ENCODE peak calls at places on chromosomes 16 and 17, in eight cellular contexts. One of them, this sample, is unnamed.

GRCh38 chr17:49969794-49970389 is 902 bp downstream of the DLX4 start:
- DNase-seq in pancreas: no peak
- DNase-seq in nephron progenitor cell: no peak
- DNase-seq in choroid plexus epithelial cell: no peak
- DNase-seq in endodermal cell: peak; percentile 65
- DNase-seq in mesothelial cell of epicardium: no peak
- DNase-seq in uterus: no peak
- DNase-seq in sigmoid colon: no peak
- DNase-seq in this sample: no peak

GRCh38 chr17:83180264-83180995 is 101.0 kb downstream of the METRNL start:
- DNase-seq in pancreas: no peak
- DNase-seq in nephron progenitor cell: peak; percentile 1
- DNase-seq in choroid plexus epithelial cell: no peak
- DNase-seq in endodermal cell: peak; percentile 37
- DNase-seq in mesothelial cell of epicardium: peak; percentile 38
- DNase-seq in uterus: no peak
- DNase-seq in sigmoid colon: peak; percentile 42
- DNase-seq in this sample: peak; percentile 59

GRCh38 chr17:83109793-83110645 is 30.6 kb downstream of the METRNL start:
- DNase-seq in pancreas: peak; percentile 83
- DNase-seq in nephron progenitor cell: no peak
- DNase-seq in choroid plexus epithelial cell: peak; percentile 90
- DNase-seq in endodermal cell: no peak
- DNase-seq in mesothelial cell of epicardium: peak; percentile 89
- DNase-seq in uterus: peak; percentile 74
- DNase-seq in sigmoid colon: peak; percentile 96
- DNase-seq in this sample: peak; percentile 97

GRCh38 chr16:8184854-8185253 is 405.5 kb downstream of the TMEM114 start:
- DNase-seq in pancreas: no peak
- DNase-seq in nephron progenitor cell: no peak
- DNase-seq in choroid plexus epithelial cell: no peak
- DNase-seq in endodermal cell: no peak
- DNase-seq in mesothelial cell of epicardium: no peak
- DNase-seq in uterus: no peak
- DNase-seq in sigmoid colon: no peak
- DNase-seq in this sample: no peak

GRCh38 chr17:69870091-69870530 is 204.9 kb upstream of the KCNJ16 start:
- DNase-seq in pancreas: no peak
- DNase-seq in nephron progenitor cell: no peak
- DNase-seq in choroid plexus epithelial cell: peak; percentile 44
- DNase-seq in endodermal cell: peak; percentile 54
- DNase-seq in mesothelial cell of epicardium: no peak
- DNase-seq in uterus: no peak
- DNase-seq in sigmoid colon: no peak
- DNase-seq in this sample: no peak

GRCh38 chr16:10862432-10862831 is 14.6 kb upstream of the CIITA start:
- DNase-seq in pancreas: peak; percentile 83
- DNase-seq in nephron progenitor cell: no peak
- DNase-seq in choroid plexus epithelial cell: peak; percentile 56
- DNase-seq in endodermal cell: no peak
- DNase-seq in mesothelial cell of epicardium: no peak
- DNase-seq in uterus: no peak
- DNase-seq in sigmoid colon: peak; percentile 78
- DNase-seq in this sample: no peak

GRCh38 chr16:75566889-75567255 is 693 bp downstream of the GABARAPL2 start:
- DNase-seq in pancreas: no peak
- DNase-seq in nephron progenitor cell: peak; percentile 56
- DNase-seq in choroid plexus epithelial cell: peak; percentile 18
- DNase-seq in endodermal cell: peak; percentile 62
- DNase-seq in mesothelial cell of epicardium: peak; percentile 46
- DNase-seq in uterus: no peak
- DNase-seq in sigmoid colon: no peak
- DNase-seq in this sample: no peak

GRCh38 chr17:19719365-19720209 is 3.2 kb upstream of the SLC47A2 start:
- DNase-seq in pancreas: peak; percentile 17
- DNase-seq in nephron progenitor cell: no peak
- DNase-seq in choroid plexus epithelial cell: no peak
- DNase-seq in endodermal cell: peak; percentile 40
- DNase-seq in mesothelial cell of epicardium: no peak
- DNase-seq in uterus: no peak
- DNase-seq in sigmoid colon: no peak
- DNase-seq in this sample: no peak

GRCh38 chr16:58507195-58507962 is 7.4 kb downstream of the NDRG4 start:
- DNase-seq in pancreas: no peak
- DNase-seq in nephron progenitor cell: no peak
- DNase-seq in choroid plexus epithelial cell: no peak
- DNase-seq in endodermal cell: peak; percentile 66
- DNase-seq in mesothelial cell of epicardium: no peak
- DNase-seq in uterus: no peak
- DNase-seq in sigmoid colon: peak; percentile 60
- DNase-seq in this sample: peak; percentile 65
- TF ChIP-seq CTCF in pancreas: no peak
- TF ChIP-seq CTCF in nephron progenitor cell: no peak
- TF ChIP-seq CTCF in choroid plexus epithelial cell: no peak
- TF ChIP-seq CTCF in endodermal cell: peak; percentile 52
- TF ChIP-seq CTCF in mesothelial cell of epicardium: no peak
- TF ChIP-seq CTCF in uterus: no peak
- TF ChIP-seq CTCF in sigmoid colon: no peak
- TF ChIP-seq CTCF in this sample: no peak

GRCh38 chr16:88300463-88300835 is 82.3 kb upstream of the ZNF469 start:
- DNase-seq in pancreas: no peak
- DNase-seq in nephron progenitor cell: no peak
- DNase-seq in choroid plexus epithelial cell: no peak
- DNase-seq in endodermal cell: no peak
- DNase-seq in mesothelial cell of epicardium: no peak
- DNase-seq in uterus: no peak
- DNase-seq in sigmoid colon: no peak
- DNase-seq in this sample: no peak
- TF ChIP-seq CTCF in pancreas: no peak
- TF ChIP-seq CTCF in nephron progenitor cell: no peak
- TF ChIP-seq CTCF in choroid plexus epithelial cell: no peak
- TF ChIP-seq CTCF in endodermal cell: no peak
- TF ChIP-seq CTCF in mesothelial cell of epicardium: no peak
- TF ChIP-seq CTCF in uterus: no peak
- TF ChIP-seq CTCF in sigmoid colon: no peak
- TF ChIP-seq CTCF in this sample: no peak

GRCh38 chr16:46482895-46483294 is 138.3 kb downstream of the SHCBP1 start:
- DNase-seq in pancreas: no peak
- DNase-seq in nephron progenitor cell: no peak
- DNase-seq in choroid plexus epithelial cell: no peak
- DNase-seq in endodermal cell: no peak
- DNase-seq in mesothelial cell of epicardium: no peak
- DNase-seq in uterus: no peak
- DNase-seq in sigmoid colon: no peak
- DNase-seq in this sample: no peak
- TF ChIP-seq CTCF in pancreas: no peak
- TF ChIP-seq CTCF in nephron progenitor cell: no peak
- TF ChIP-seq CTCF in choroid plexus epithelial cell: no peak
- TF ChIP-seq CTCF in endodermal cell: no peak
- TF ChIP-seq CTCF in mesothelial cell of epicardium: no peak
- TF ChIP-seq CTCF in uterus: no peak
- TF ChIP-seq CTCF in sigmoid colon: no peak
- TF ChIP-seq CTCF in this sample: no peak

DNA sequence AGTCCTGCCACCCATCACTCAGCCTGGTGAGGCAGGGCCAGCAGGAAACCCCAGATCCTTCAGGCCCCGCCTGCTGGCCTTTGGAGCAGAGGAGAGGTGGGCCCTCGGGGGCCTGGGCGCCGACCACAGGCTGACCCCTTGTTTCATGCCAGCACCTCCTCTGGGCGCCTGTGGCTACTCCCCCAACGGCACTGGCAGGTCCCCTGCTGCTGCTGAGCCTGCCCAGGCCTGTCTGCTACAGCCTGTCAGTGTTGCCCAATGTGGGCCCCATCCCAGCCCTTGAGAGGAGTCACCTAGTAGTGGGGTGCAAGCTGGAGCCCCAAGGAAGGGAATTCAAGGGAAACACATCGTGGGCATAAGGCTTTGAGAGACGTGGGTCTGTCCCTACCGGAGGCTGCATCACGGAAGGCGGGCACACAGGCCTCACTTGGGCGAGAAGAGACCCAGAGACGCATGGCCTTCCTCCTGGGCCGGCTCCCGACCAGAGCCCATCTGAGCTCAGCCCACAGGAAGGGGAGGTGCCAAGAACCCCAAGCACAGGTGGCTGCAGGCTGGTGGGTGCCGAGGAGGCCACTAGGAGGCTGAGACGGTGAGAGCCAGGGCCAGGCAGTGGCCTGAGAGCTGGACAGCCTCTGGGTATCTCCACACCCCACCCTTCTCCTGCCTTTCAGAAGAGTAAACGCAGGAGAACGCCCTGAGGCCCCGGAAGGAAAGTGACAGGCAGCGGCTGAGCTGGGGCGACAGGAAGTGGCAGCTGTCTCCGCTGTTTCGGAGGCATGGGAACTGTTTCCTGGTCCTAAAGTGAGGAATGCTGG is 8.1 kb upstream of the FASN start:
- DNase-seq in pancreas: no peak
- DNase-seq in nephron progenitor cell: peak; percentile 53
- DNase-seq in choroid plexus epithelial cell: peak; percentile 53
- DNase-seq in endodermal cell: peak; percentile 98
- DNase-seq in mesothelial cell of epicardium: peak; percentile 59
- DNase-seq in uterus: peak; percentile 25
- DNase-seq in sigmoid colon: peak; percentile 73
- DNase-seq in this sample: no peak
- TF ChIP-seq CTCF in pancreas: peak; percentile 9
- TF ChIP-seq CTCF in nephron progenitor cell: peak; percentile 22
- TF ChIP-seq CTCF in choroid plexus epithelial cell: peak; percentile 52
- TF ChIP-seq CTCF in endodermal cell: peak; percentile 79
- TF ChIP-seq CTCF in mesothelial cell of epicardium: peak; percentile 21
- TF ChIP-seq CTCF in uterus: no peak
- TF ChIP-seq CTCF in sigmoid colon: no peak
- TF ChIP-seq CTCF in this sample: peak; percentile 45

DNA sequence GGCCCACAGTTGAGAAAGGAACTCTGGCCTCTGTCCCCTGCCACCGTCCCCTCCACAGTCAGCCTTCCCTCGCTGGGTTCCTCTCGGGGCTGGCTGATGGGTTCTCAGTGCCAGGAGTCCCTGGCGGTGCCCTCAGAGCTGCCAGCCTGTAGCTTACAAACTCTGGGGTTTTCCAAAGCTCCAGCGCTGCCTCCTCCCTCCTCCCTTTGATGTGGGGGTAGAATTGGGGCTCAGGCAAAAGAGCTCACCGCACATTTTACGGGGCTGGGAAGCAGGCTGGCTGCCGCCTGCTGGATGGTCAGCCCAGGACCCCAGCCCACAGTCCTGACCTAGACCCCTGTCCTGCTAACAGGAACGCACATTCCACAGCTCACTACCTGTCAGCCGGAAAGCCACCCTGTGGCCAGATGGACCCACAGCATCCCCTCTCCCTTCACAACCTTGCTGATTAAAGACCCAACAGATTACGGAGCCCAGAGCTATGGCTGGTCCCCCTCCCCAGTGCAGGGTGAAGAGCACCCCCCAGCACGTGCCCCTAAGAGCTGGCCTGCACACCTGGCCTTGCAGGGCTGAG is 6.0 kb downstream of the VASN start:
- DNase-seq in pancreas: no peak
- DNase-seq in nephron progenitor cell: no peak
- DNase-seq in choroid plexus epithelial cell: no peak
- DNase-seq in endodermal cell: peak; percentile 78
- DNase-seq in mesothelial cell of epicardium: no peak
- DNase-seq in uterus: no peak
- DNase-seq in sigmoid colon: no peak
- DNase-seq in this sample: no peak
- TF ChIP-seq CTCF in pancreas: no peak
- TF ChIP-seq CTCF in nephron progenitor cell: peak; percentile 18
- TF ChIP-seq CTCF in choroid plexus epithelial cell: peak; percentile 33
- TF ChIP-seq CTCF in endodermal cell: peak; percentile 71
- TF ChIP-seq CTCF in mesothelial cell of epicardium: no peak
- TF ChIP-seq CTCF in uterus: no peak
- TF ChIP-seq CTCF in sigmoid colon: no peak
- TF ChIP-seq CTCF in this sample: no peak

DNA sequence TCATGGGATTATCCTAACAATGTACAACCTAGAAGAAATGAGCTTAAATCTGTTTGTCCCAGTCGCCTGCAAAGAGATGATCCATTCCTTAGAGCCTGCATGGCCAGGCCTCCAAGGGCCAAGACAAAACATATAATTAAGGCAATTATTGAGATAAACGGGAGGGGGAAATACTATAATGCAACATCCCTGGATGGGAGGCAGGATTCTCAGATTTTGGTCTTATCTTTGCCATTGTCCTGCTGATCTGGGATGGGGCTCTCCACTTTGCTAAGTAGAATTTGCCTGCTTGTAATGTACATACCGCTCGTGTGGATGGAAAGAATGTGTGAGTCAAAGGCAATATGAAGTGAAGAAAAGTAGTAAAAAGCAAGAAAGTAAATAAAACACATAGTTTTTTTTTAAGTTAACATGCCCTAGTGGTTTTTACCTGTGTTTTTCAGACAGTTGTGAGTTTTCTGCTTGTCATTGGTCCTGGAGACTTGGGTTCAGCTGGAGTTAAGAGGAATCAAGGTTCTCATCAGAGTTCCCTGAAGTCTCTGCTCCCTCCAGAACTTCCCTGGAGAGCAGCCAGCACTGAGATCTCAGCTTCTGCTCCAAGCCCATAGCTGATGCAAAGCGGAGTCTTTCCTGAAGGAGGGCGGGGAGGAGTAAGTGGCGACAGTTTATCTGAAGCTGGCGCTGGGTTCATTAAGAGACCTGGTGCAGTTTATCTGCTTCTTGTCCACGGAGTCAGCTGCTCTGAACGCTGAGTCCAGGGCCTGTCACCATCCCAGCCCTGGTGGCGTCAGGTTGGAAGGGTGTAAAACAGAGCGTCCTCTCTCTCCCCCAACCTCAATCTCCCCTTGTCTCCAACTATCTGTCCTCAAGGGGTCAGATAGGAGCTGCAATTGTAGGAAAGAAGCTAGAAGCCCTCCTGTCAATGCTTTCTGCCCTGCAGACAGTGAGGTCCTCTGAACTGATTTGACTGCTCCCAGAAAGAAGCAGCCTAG is 30.1 kb downstream of the HOXB1 start:
- DNase-seq in pancreas: no peak
- DNase-seq in nephron progenitor cell: no peak
- DNase-seq in choroid plexus epithelial cell: no peak
- DNase-seq in endodermal cell: peak; percentile 81
- DNase-seq in mesothelial cell of epicardium: no peak
- DNase-seq in uterus: peak; percentile 50
- DNase-seq in sigmoid colon: peak; percentile 93
- DNase-seq in this sample: no peak
- TF ChIP-seq CTCF in pancreas: no peak
- TF ChIP-seq CTCF in nephron progenitor cell: peak; percentile 16
- TF ChIP-seq CTCF in choroid plexus epithelial cell: no peak
- TF ChIP-seq CTCF in endodermal cell: peak; percentile 72
- TF ChIP-seq CTCF in mesothelial cell of epicardium: no peak
- TF ChIP-seq CTCF in uterus: no peak
- TF ChIP-seq CTCF in sigmoid colon: no peak
- TF ChIP-seq CTCF in this sample: no peak

This sample was measured in osteocyte.